ENCODE peak calls at places on chromosomes 5 and 9, in four cellular contexts. X, S, Y and H are unnamed samples.
A peak's percentile ranks its signal among the peaks of the same experiment; 100 is the strongest.

GRCh38 chr5:146047396-146047795 is 58.0 kb downstream of the PLAC8L1 start:
- DNase-seq in X (no peak), S (no peak), Y (no peak), H (no peak)

GRCh38 chr5:91499943-91500531 is 116.9 kb upstream of the ARRDC3 start:
- DNase-seq in X (no peak), S (peak; percentile 44), Y (peak; percentile 41), H (peak; percentile 42)

GRCh38 chr5:108989761-108990392 is 242.2 kb downstream of the FER start:
- DNase-seq in X (no peak), Y (no peak), S (no peak), H (no peak)

GRCh38 chr9:95043826-95044225 is 273.7 kb downstream of the FANCC start:
- DNase-seq in Y (no peak), X (no peak), S (no peak), H (peak; percentile 45)

GRCh38 chr5:178249191-178249989 is 16.8 kb upstream of the PHYKPL start:
- DNase-seq in S (no peak), Y (no peak), X (no peak), H (no peak)

GRCh38 chr9:105901514-105902109 is 207.3 kb downstream of the TMEM38B start:
- DNase-seq in X (no peak), Y (peak; percentile 66), S (peak; percentile 84), H (peak; percentile 54)

GRCh38 chr9:96117398-96118060 is 184.4 kb downstream of the HSD17B3 start:
- DNase-seq in S (no peak), Y (no peak), X (no peak), H (no peak)

GRCh38 chr9:130779153-130779855 is 55.8 kb upstream of the ABL1 start:
- DNase-seq in S (no peak), X (no peak), Y (no peak), H (no peak)

GRCh38 chr9:129669946-129670345 is 4.5 kb downstream of the PRRX2 start:
- DNase-seq in Y (no peak), X (no peak), S (no peak), H (no peak)

GRCh38 chr5:73948720-73949119 is 322.7 kb downstream of the ARHGEF28 start:
- DNase-seq in S (no peak), Y (no peak), X (no peak), H (no peak)

GRCh38 chr9:131668439-131669233 is 71.2 kb downstream of the RAPGEF1 start:
- DNase-seq in Y (no peak), S (peak; percentile 69), X (peak; percentile 62), H (no peak)

GRCh38 chr5:152329896-152330295 is 75.2 kb downstream of the NMUR2 start:
- DNase-seq in X (no peak), S (no peak), Y (no peak), H (no peak)

GRCh38 chr9:125843646-125844045 is 96.5 kb downstream of the PBX3 start:
- DNase-seq in X (no peak), S (peak; percentile 45), Y (no peak), H (no peak)

GRCh38 chr5:172617817-172618216 is 23.2 kb upstream of the NEURL1B start:
- DNase-seq in X (no peak), Y (no peak), S (no peak), H (no peak)

GRCh38 chr5:173530547-173530946 is 85.9 kb downstream of the BOD1 start:
- DNase-seq in Y (no peak), S (no peak), X (no peak), H (peak; percentile 22)

GRCh38 chr5:61493973-61494372 is 161.9 kb downstream of the ZSWIM6 start:
- DNase-seq in S (no peak), X (peak; percentile 3), Y (no peak), H (no peak)

GRCh38 chr5:61498121-61498520 is 166.1 kb downstream of the ZSWIM6 start:
- DNase-seq in X (no peak), S (no peak), Y (no peak), H (no peak)

DNA sequence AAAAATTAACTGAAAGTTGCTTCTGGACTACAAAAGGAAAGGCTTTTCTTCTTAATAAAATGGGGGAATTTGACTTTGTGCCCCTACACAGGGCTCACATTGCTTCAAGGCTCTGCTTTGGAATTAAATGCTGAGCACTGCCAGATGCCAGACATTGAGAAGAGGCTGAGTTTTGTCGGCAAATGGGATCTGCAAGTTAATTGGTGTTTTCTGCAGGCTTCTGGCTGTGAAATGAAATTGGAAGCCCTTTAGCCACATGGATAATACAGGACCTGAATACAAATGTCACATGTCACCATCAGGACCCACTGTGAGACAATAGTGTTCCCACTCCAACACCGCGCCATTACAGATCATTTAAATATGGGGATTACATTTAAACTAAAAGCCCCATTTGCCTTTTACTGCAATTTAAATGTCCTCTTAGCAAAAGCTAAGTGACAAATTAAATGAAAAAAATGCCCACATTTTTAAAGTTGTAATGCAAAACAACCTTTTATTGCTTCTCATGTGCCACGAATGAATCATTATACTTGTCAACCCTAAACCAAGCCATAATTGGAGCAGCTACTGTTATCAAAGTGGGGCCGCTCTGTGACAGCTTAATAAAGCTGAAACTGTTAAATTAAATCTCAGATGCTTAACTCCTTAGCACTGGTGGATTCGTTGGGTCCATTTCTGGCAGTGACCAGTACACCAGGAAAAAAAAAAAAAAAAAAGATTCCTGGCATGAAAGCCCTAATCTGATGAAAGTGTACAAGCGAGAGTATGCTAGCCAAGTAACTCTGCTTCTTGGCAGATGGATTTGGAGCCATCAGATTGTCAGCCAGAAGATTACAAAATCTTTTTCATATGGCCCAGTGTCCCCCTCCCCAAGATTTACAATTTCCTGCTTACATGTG is 164.6 kb downstream of the ZSWIM6 start:
- DNase-seq in Y (no peak), X (no peak), S (peak; percentile 37), H (no peak)
- TF ChIP-seq REST in Y (no peak), X (no peak), S (no peak), H (no peak)

GRCh38 chr9:124657526-124657925 is 113.6 kb downstream of the NR6A1 start:
- DNase-seq in Y (no peak), X (no peak), S (no peak), H (no peak)

GRCh38 chr9:124661184-124661755 is 109.8 kb downstream of the NR6A1 start:
- DNase-seq in S (no peak), X (no peak), Y (no peak), H (no peak)

GRCh38 chr9:124659099-124659659 is 111.9 kb downstream of the NR6A1 start:
- DNase-seq in X (peak; percentile 81), S (peak; percentile 71), Y (peak; percentile 83), H (peak; percentile 94)

GRCh38 chr9:124660341-124660801 is 110.7 kb downstream of the NR6A1 start:
- DNase-seq in S (peak; percentile 22), X (peak; percentile 60), Y (no peak), H (peak; percentile 57)

GRCh38 chr9:124658165-124659017 is 112.7 kb downstream of the NR6A1 start:
- DNase-seq in Y (peak; percentile 30), S (peak; percentile 76), X (peak; percentile 93), H (peak; percentile 95)
- TF ChIP-seq RCOR1 in Y (no peak), S (no peak), X (no peak), H (no peak)

GRCh38 chr5:31605920-31606319 is 33.0 kb upstream of the PDZD2 start:
- DNase-seq in X (no peak), S (peak; percentile 34), Y (no peak), H (no peak)
- TF ChIP-seq RAD21 in X (no peak), S (peak; percentile 26), Y (no peak), H (no peak)

GRCh38 chr9:89317282-89317681 is 1.0 kb upstream of the SECISBP2 start:
- DNase-seq in Y (no peak), S (no peak), X (no peak), H (no peak)

GRCh38 chr9:89314955-89315354 is 3.3 kb upstream of the SECISBP2 start:
- DNase-seq in S (no peak), Y (no peak), X (no peak), H (no peak)

GRCh38 chr9:89315482-89315881 is 2.8 kb upstream of the SECISBP2 start:
- DNase-seq in X (no peak), S (no peak), Y (no peak), H (no peak)

GRCh38 chr9:89319015-89319905 is 960 bp downstream of the SECISBP2 start:
- DNase-seq in S (peak; percentile 40), X (no peak), Y (no peak), H (no peak)

DNA sequence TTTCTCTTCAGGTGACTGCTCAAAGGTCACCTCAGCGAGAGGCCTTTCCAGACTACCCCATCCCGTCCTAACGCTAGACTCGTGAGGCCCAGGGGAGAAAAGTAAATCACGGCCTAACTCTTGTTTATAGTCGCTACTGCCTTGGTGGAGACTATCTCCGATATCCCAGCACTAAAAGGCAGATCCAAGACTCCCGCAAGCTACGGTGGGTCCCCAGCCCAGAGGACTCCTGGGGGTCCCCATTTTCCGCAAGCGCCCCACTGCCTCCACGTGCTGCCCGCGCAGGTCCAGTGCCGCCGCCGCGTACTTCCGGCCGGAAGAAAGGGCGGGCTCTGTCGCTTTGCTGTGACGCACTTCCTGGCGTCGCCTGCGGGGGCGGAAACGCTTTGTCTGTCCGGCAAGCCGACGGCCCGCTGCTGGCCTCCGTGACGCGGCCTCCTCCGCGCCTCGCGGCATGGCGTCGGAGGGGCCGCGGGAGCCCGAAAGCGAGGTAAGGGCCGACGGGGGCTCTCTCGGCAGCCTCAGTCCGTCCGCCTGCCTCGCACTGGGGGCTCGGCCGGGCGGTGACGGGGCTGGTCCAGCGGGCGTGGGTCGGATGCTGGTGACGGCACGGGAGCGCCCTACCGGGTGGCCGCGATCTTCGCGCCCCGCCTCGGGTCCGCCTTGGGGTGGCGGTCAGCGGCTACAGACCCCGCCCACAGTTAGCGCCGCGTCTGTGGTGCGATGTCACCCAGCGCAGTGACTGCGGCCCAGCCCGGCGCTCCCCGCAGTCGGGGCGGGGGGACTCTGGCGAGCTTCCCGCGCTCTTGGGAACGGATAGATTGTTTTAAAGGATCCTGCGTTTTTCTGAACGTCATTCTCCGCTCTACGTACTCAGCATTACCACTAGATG is at the start of gene SECISBP2:
- DNase-seq in X (peak; percentile 79), Y (peak; percentile 75), S (peak; percentile 94), H (peak; percentile 77)
- TF ChIP-seq REST in X (no peak), Y (no peak), S (peak; percentile 48), H (peak; percentile 31)

DNA sequence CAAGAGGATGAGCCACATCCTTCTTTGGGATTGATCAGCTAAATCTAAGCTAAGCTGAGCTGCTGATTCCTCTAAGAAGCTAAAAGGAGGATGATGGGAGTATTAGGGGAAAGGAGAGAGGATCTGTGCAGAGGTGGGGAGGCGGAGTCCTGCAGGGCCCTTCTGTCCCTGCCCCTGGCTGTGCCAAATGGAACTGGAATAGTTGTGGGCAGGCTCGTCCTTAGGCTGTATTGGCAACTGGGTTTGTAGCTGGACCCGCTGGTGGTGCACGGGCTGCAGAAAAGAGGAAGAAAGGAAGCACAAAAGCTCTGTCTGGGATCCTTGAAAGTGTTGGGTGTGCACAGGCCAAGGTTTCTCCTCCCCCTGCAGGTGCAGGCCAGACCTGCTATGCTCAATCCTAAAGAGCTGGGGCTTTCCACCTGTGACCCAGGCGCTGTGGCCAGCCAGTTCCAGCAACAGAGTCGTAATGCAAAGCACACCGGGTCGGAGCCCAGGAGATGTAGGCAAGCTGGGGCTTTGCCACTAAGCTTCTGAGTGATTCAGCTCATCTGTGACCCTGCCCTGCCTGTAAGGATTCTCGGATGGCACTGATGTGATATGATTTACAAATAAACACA is 9.8 kb downstream of the CLTB start:
- DNase-seq in S (peak; percentile 3), X (no peak), Y (peak; percentile 6), H (no peak)
- TF ChIP-seq RCOR1 in S (no peak), X (no peak), Y (no peak), H (no peak)

DNA sequence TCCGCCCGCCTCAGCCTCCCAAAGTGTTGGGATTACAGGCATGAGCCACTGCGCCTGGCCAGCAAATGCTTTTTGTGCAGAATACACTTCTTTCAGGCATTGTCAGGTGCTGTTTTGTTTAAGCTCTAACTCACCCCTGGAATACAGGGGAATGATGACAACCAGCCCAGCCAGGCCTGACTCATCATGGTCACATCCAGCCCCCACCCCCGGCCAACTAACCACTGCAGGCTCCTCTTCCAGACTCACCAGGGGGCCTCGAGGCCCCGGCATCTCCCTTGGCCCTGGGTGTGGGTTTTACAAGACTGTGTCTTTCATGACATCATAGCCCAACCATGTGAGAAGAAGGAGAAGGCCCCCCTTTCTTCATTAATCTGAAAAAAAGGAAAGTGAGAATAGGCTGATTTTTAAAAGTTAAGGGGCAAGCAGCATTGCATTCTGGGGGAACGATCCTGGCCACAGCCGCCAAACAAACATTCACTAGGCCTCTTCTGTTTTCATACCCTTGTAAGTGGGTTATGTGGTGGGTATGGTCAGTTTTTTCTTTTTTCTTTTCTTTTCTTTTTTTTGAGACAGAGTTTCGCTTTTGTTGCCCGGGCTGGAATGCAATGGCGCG is 35.6 kb downstream of the OLFML2A start:
- DNase-seq in Y (peak; percentile 76), S (peak; percentile 51), X (no peak), H (peak; percentile 95)
- TF ChIP-seq RAD21 in Y (no peak), S (no peak), X (no peak), H (peak; percentile 1)